ENCODE peak calls at places on chromosomes 1 and 21, in six cellular contexts. G is foreskin melanocyte; X is activated gamma-delta T cell treated with Interleukin-2 at 50 U/mL for 16 hours; R is KG1; Y is NCI-H1417; L is CD4-positive, alpha-beta T cell. B is an unnamed sample.
A peak's percentile ranks its signal among the peaks of the same experiment; 100 is the strongest.

GRCh38 chr1:168466703-168467081 is 77.1 kb downstream of the XCL2 start:
- DNase-seq in G (no peak), X (no peak), R (no peak), Y (no peak), L (no peak), B (no peak)

GRCh38 chr1:145926706-145927072 is 595 bp downstream of the RBM8A start:
- DNase-seq in G (no peak), X (no peak), R (no peak), Y (no peak), L (no peak), B (no peak)

GRCh38 chr1:155646307-155646706 is 36.3 kb downstream of the MSTO1 start:
- DNase-seq in G (peak; percentile 73), X (no peak), R (no peak), Y (no peak), L (no peak), B (no peak)

GRCh38 chr1:243455760-243456651 is 200.2 kb downstream of the SDCCAG8 start:
- DNase-seq in G (no peak), X (no peak), R (no peak), Y (no peak), L (no peak), B (no peak)

GRCh38 chr1:185593271-185593670 is 140.9 kb upstream of the HMCN1 start:
- DNase-seq in G (no peak), X (no peak), R (no peak), Y (no peak), L (no peak), B (no peak)

GRCh38 chr1:152141971-152142584 is 16.9 kb downstream of the RPTN start:
- DNase-seq in G (peak; percentile 49), X (no peak), R (no peak), Y (peak; percentile 61), L (no peak), B (peak; percentile 31)

GRCh38 chr1:100606438-100606837 is 68.5 kb downstream of the GPR88 start:
- DNase-seq in G (no peak), X (no peak), R (no peak), Y (no peak), L (no peak), B (peak; percentile 58)

GRCh38 chr1:97758589-97759057 is 162.2 kb downstream of the DPYD start:
- DNase-seq in G (no peak), X (no peak), R (no peak), Y (no peak), L (no peak), B (no peak)

GRCh38 chr21:42145569-42146250 is 73.2 kb upstream of the ABCG1 start:
- DNase-seq in G (no peak), X (peak; percentile 66), R (peak; percentile 55), Y (peak; percentile 74), L (peak; percentile 55), B (peak; percentile 79)

GRCh38 chr1:7279753-7280150 is 491.3 kb upstream of the VAMP3 start:
- DNase-seq in G (no peak), X (no peak), R (no peak), Y (no peak), L (no peak), B (no peak)

GRCh38 chr1:41109316-41110263 is 88.1 kb upstream of the SLFNL1 start:
- DNase-seq in G (peak; percentile 78), X (no peak), R (no peak), Y (no peak), L (no peak), B (no peak)